ENCODE peak calls at places on chromosomes 2 and 18, in eight cellular contexts. One of them, this sample, is unnamed.

GRCh38 chr18:24271381-24272331 is 126.0 kb downstream of the OSBPL1A start:
- DNase-seq in esophagus squamous epithelium: no peak
- DNase-seq in foreskin fibroblast: peak
- DNase-seq in left ventricle myocardium inferior: peak
- DNase-seq in astrocyte of the spinal cord: peak
- DNase-seq in AG09309: peak
- DNase-seq in endothelial cell: peak
- DNase-seq in nephron progenitor cell: peak
- DNase-seq in this sample: peak

GRCh38 chr2:160387558-160388262 is 105.9 kb downstream of the RBMS1 start:
- DNase-seq in esophagus squamous epithelium: no peak
- DNase-seq in foreskin fibroblast: peak
- DNase-seq in left ventricle myocardium inferior: peak
- DNase-seq in astrocyte of the spinal cord: peak
- DNase-seq in AG09309: peak
- DNase-seq in endothelial cell: no peak
- DNase-seq in nephron progenitor cell: no peak
- DNase-seq in this sample: peak

GRCh38 chr18:23998811-23999210 is 15.7 kb upstream of the TTC39C start:
- DNase-seq in esophagus squamous epithelium: no peak
- DNase-seq in foreskin fibroblast: no peak
- DNase-seq in left ventricle myocardium inferior: no peak
- DNase-seq in astrocyte of the spinal cord: no peak
- DNase-seq in AG09309: no peak
- DNase-seq in endothelial cell: no peak
- DNase-seq in nephron progenitor cell: no peak
- DNase-seq in this sample: no peak

GRCh38 chr2:226256237-226256636 is 543.4 kb downstream of the IRS1 start:
- DNase-seq in esophagus squamous epithelium: no peak
- DNase-seq in foreskin fibroblast: peak
- DNase-seq in left ventricle myocardium inferior: no peak
- DNase-seq in astrocyte of the spinal cord: peak
- DNase-seq in AG09309: peak
- DNase-seq in endothelial cell: no peak
- DNase-seq in nephron progenitor cell: no peak
- DNase-seq in this sample: peak

GRCh38 chr2:234910186-234910679 is 41.6 kb upstream of the SH3BP4 start:
- DNase-seq in esophagus squamous epithelium: no peak
- DNase-seq in foreskin fibroblast: no peak
- DNase-seq in left ventricle myocardium inferior: no peak
- DNase-seq in astrocyte of the spinal cord: no peak
- DNase-seq in AG09309: no peak
- DNase-seq in endothelial cell: no peak
- DNase-seq in nephron progenitor cell: no peak
- DNase-seq in this sample: no peak

GRCh38 chr2:70143314-70144150 is 47.3 kb downstream of the C2orf42 start:
- DNase-seq in esophagus squamous epithelium: no peak
- DNase-seq in foreskin fibroblast: peak
- DNase-seq in left ventricle myocardium inferior: no peak
- DNase-seq in astrocyte of the spinal cord: peak
- DNase-seq in AG09309: no peak
- DNase-seq in endothelial cell: no peak
- DNase-seq in nephron progenitor cell: peak
- DNase-seq in this sample: peak

GRCh38 chr2:8576525-8577157 is 105.2 kb upstream of the ID2 start:
- DNase-seq in esophagus squamous epithelium: no peak
- DNase-seq in foreskin fibroblast: no peak
- DNase-seq in left ventricle myocardium inferior: no peak
- DNase-seq in astrocyte of the spinal cord: no peak
- DNase-seq in AG09309: no peak
- DNase-seq in endothelial cell: no peak
- DNase-seq in nephron progenitor cell: no peak
- DNase-seq in this sample: no peak

GRCh38 chr2:173680574-173680973 is 284.6 kb downstream of the SP3 start:
- DNase-seq in esophagus squamous epithelium: no peak
- DNase-seq in foreskin fibroblast: no peak
- DNase-seq in left ventricle myocardium inferior: no peak
- DNase-seq in astrocyte of the spinal cord: no peak
- DNase-seq in AG09309: no peak
- DNase-seq in endothelial cell: no peak
- DNase-seq in nephron progenitor cell: no peak
- DNase-seq in this sample: no peak

GRCh38 chr18:50819027-50819726 is 639 bp downstream of the MRO start:
- DNase-seq in esophagus squamous epithelium: no peak
- DNase-seq in foreskin fibroblast: no peak
- DNase-seq in left ventricle myocardium inferior: peak
- DNase-seq in astrocyte of the spinal cord: peak
- DNase-seq in AG09309: no peak
- DNase-seq in endothelial cell: peak
- DNase-seq in nephron progenitor cell: peak
- DNase-seq in this sample: no peak

GRCh38 chr2:192029089-192029488 is 165.6 kb downstream of the TMEFF2 start:
- DNase-seq in esophagus squamous epithelium: no peak
- DNase-seq in foreskin fibroblast: no peak
- DNase-seq in left ventricle myocardium inferior: no peak
- DNase-seq in astrocyte of the spinal cord: no peak
- DNase-seq in AG09309: no peak
- DNase-seq in endothelial cell: peak
- DNase-seq in nephron progenitor cell: peak
- DNase-seq in this sample: peak

GRCh38 chr2:237729681-237730475 is 68.7 kb upstream of the RBM44 start:
- DNase-seq in esophagus squamous epithelium: no peak
- DNase-seq in foreskin fibroblast: no peak
- DNase-seq in left ventricle myocardium inferior: no peak
- DNase-seq in astrocyte of the spinal cord: no peak
- DNase-seq in AG09309: no peak
- DNase-seq in endothelial cell: no peak
- DNase-seq in nephron progenitor cell: no peak
- DNase-seq in this sample: no peak

GRCh38 chr2:220555961-220556360 is 928.5 kb downstream of the SLC4A3 start:
- DNase-seq in esophagus squamous epithelium: no peak
- DNase-seq in foreskin fibroblast: no peak
- DNase-seq in left ventricle myocardium inferior: no peak
- DNase-seq in astrocyte of the spinal cord: no peak
- DNase-seq in AG09309: no peak
- DNase-seq in endothelial cell: no peak
- DNase-seq in nephron progenitor cell: no peak
- DNase-seq in this sample: peak

DNA sequence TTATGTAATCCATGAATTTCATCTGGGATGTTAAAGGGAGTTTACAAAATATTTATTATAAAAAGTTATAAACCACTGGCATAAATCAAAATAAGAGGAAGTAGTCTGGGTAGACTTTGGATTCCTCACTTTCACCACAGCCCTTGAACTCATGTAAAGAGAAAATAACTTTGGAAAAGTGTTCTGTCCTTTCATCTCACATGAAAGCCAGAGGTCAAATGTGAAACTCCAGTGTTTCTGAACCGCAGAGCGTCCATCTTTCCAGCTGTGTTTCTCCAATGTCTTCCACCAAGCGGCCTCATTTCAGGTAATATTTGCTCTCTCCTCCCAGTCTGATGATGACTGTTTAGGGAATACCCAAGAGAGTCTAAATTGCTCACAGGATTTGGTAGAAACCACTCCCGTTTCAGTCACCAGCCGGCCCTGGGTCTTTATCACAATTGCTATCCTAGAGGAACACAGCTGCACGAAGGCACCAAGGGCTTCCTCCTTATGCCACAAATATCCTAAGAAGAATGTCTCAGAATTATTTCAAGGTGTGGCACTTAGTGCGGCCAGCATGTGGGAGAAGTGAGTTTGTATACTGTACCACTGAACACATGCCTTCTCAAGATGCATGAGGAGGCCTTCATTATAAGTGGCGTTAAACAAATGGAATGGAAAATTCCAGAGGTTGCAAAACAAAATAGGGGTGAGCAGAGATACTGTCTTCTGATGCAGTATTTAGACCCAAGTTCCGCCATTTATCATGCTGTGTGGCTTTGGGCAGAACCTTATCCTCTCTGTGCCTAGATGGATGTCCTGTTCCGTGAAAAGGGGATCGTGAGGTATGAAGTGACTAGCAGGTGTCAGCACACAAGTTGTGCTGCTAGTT is 63.8 kb downstream of the ACTR2 start:
- DNase-seq in esophagus squamous epithelium: no peak
- DNase-seq in foreskin fibroblast: no peak
- DNase-seq in left ventricle myocardium inferior: no peak
- DNase-seq in astrocyte of the spinal cord: no peak
- DNase-seq in AG09309: no peak
- DNase-seq in endothelial cell: no peak
- DNase-seq in nephron progenitor cell: no peak
- DNase-seq in this sample: no peak
- TF ChIP-seq CTCF in esophagus squamous epithelium: no peak
- TF ChIP-seq CTCF in foreskin fibroblast: no peak
- TF ChIP-seq CTCF in left ventricle myocardium inferior: no peak
- TF ChIP-seq CTCF in astrocyte of the spinal cord: no peak
- TF ChIP-seq CTCF in AG09309: no peak
- TF ChIP-seq CTCF in endothelial cell: no peak
- TF ChIP-seq CTCF in nephron progenitor cell: no peak
- TF ChIP-seq CTCF in this sample: no peak

DNA sequence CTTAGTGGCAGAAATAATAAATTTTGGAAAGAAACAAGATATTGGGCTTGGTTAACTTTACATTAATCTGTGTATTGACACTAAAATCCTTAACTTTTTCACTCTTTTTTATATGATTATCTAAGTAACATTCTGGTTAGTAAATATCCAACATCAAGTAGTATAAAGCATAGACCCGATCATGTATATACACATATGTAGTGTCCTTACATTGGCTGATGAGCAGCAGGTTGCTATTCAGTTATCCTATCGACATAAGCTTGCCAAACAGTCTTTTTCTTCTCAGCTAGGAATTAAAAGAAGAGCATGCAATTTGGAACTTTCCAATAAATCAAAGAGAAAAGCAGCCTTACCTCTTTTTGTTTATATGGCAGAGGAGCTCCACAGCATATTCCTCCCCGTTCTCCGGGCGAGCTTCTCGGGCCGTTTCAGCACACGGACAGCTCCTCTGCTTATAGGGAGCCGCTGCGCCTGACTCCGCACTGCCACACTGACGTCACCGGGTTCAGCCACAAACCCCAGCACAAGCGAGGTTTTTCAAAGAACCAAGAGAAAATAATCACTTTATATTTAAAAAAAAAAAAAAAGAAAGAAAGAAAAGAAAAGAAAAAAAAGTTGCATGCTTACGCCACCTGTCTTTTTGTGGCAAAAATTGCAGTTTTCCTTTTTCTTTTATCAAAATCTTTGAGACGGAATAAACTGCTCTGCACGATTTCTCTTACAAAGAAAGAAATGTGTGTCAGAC is at the start of gene SCG2:
- DNase-seq in esophagus squamous epithelium: no peak
- DNase-seq in foreskin fibroblast: peak
- DNase-seq in left ventricle myocardium inferior: peak
- DNase-seq in astrocyte of the spinal cord: peak
- DNase-seq in AG09309: peak
- DNase-seq in endothelial cell: peak
- DNase-seq in nephron progenitor cell: peak
- DNase-seq in this sample: peak
- TF ChIP-seq CTCF in esophagus squamous epithelium: no peak
- TF ChIP-seq CTCF in foreskin fibroblast: peak
- TF ChIP-seq CTCF in left ventricle myocardium inferior: peak
- TF ChIP-seq CTCF in astrocyte of the spinal cord: peak
- TF ChIP-seq CTCF in AG09309: peak
- TF ChIP-seq CTCF in endothelial cell: peak
- TF ChIP-seq CTCF in nephron progenitor cell: no peak
- TF ChIP-seq CTCF in this sample: peak

GRCh38 chr2:124911560-124911959 is 886.5 kb downstream of the CNTNAP5 start:
- DNase-seq in esophagus squamous epithelium: no peak
- DNase-seq in foreskin fibroblast: no peak
- DNase-seq in left ventricle myocardium inferior: no peak
- DNase-seq in astrocyte of the spinal cord: peak
- DNase-seq in AG09309: no peak
- DNase-seq in endothelial cell: no peak
- DNase-seq in nephron progenitor cell: no peak
- DNase-seq in this sample: no peak

GRCh38 chr2:124913873-124914272 is 888.8 kb downstream of the CNTNAP5 start:
- DNase-seq in esophagus squamous epithelium: no peak
- DNase-seq in foreskin fibroblast: no peak
- DNase-seq in left ventricle myocardium inferior: no peak
- DNase-seq in astrocyte of the spinal cord: no peak
- DNase-seq in AG09309: no peak
- DNase-seq in endothelial cell: no peak
- DNase-seq in nephron progenitor cell: no peak
- DNase-seq in this sample: no peak

GRCh38 chr2:124919296-124919695 is 894.2 kb downstream of the CNTNAP5 start:
- DNase-seq in esophagus squamous epithelium: no peak
- DNase-seq in foreskin fibroblast: no peak
- DNase-seq in left ventricle myocardium inferior: no peak
- DNase-seq in astrocyte of the spinal cord: no peak
- DNase-seq in AG09309: no peak
- DNase-seq in endothelial cell: no peak
- DNase-seq in nephron progenitor cell: no peak
- DNase-seq in this sample: no peak

GRCh38 chr2:124921221-124921620 is 896.1 kb downstream of the CNTNAP5 start:
- DNase-seq in esophagus squamous epithelium: no peak
- DNase-seq in foreskin fibroblast: no peak
- DNase-seq in left ventricle myocardium inferior: no peak
- DNase-seq in astrocyte of the spinal cord: no peak
- DNase-seq in AG09309: no peak
- DNase-seq in endothelial cell: no peak
- DNase-seq in nephron progenitor cell: no peak
- DNase-seq in this sample: no peak

GRCh38 chr2:124915567-124915966 is 890.5 kb downstream of the CNTNAP5 start:
- DNase-seq in esophagus squamous epithelium: no peak
- DNase-seq in foreskin fibroblast: no peak
- DNase-seq in left ventricle myocardium inferior: no peak
- DNase-seq in astrocyte of the spinal cord: no peak
- DNase-seq in AG09309: no peak
- DNase-seq in endothelial cell: no peak
- DNase-seq in nephron progenitor cell: no peak
- DNase-seq in this sample: no peak
- TF ChIP-seq CTCF in esophagus squamous epithelium: no peak
- TF ChIP-seq CTCF in foreskin fibroblast: no peak
- TF ChIP-seq CTCF in left ventricle myocardium inferior: no peak
- TF ChIP-seq CTCF in astrocyte of the spinal cord: no peak
- TF ChIP-seq CTCF in AG09309: no peak
- TF ChIP-seq CTCF in endothelial cell: no peak
- TF ChIP-seq CTCF in nephron progenitor cell: no peak
- TF ChIP-seq CTCF in this sample: no peak

GRCh38 chr2:139218181-139218580 is 438.0 kb upstream of the NXPH2 start:
- DNase-seq in esophagus squamous epithelium: no peak
- DNase-seq in foreskin fibroblast: no peak
- DNase-seq in left ventricle myocardium inferior: no peak
- DNase-seq in astrocyte of the spinal cord: no peak
- DNase-seq in AG09309: no peak
- DNase-seq in endothelial cell: no peak
- DNase-seq in nephron progenitor cell: no peak
- DNase-seq in this sample: no peak

GRCh38 chr2:139217641-139218040 is 437.5 kb upstream of the NXPH2 start:
- DNase-seq in esophagus squamous epithelium: no peak
- DNase-seq in foreskin fibroblast: no peak
- DNase-seq in left ventricle myocardium inferior: no peak
- DNase-seq in astrocyte of the spinal cord: no peak
- DNase-seq in AG09309: no peak
- DNase-seq in endothelial cell: no peak
- DNase-seq in nephron progenitor cell: no peak
- DNase-seq in this sample: no peak

GRCh38 chr2:139214806-139215205 is 434.6 kb upstream of the NXPH2 start:
- DNase-seq in esophagus squamous epithelium: no peak
- DNase-seq in foreskin fibroblast: no peak
- DNase-seq in left ventricle myocardium inferior: no peak
- DNase-seq in astrocyte of the spinal cord: no peak
- DNase-seq in AG09309: no peak
- DNase-seq in endothelial cell: no peak
- DNase-seq in nephron progenitor cell: no peak
- DNase-seq in this sample: no peak

GRCh38 chr2:139216435-139216834 is 436.2 kb upstream of the NXPH2 start:
- DNase-seq in esophagus squamous epithelium: no peak
- DNase-seq in foreskin fibroblast: no peak
- DNase-seq in left ventricle myocardium inferior: no peak
- DNase-seq in astrocyte of the spinal cord: no peak
- DNase-seq in AG09309: no peak
- DNase-seq in endothelial cell: no peak
- DNase-seq in nephron progenitor cell: no peak
- DNase-seq in this sample: no peak
- TF ChIP-seq CTCF in esophagus squamous epithelium: no peak
- TF ChIP-seq CTCF in foreskin fibroblast: no peak
- TF ChIP-seq CTCF in left ventricle myocardium inferior: no peak
- TF ChIP-seq CTCF in astrocyte of the spinal cord: no peak
- TF ChIP-seq CTCF in AG09309: no peak
- TF ChIP-seq CTCF in endothelial cell: no peak
- TF ChIP-seq CTCF in nephron progenitor cell: no peak
- TF ChIP-seq CTCF in this sample: no peak

This sample was measured in HFFc6.